ENCODE peak calls at places on chromosome 21, in five cellular contexts. One of them, this sample, is unnamed.

GRCh38 chr21:39724944-39725343 is 20.0 kb upstream of the IGSF5 start:
- DNase-seq in IMR-90: no peak
- DNase-seq in neural crest cell: no peak
- DNase-seq in esophagus squamous epithelium: no peak
- DNase-seq in stomach: no peak
- DNase-seq in this sample: no peak

GRCh38 chr21:14453339-14453738 is 70.4 kb upstream of the HSPA13 start:
- DNase-seq in IMR-90: no peak
- DNase-seq in neural crest cell: no peak
- DNase-seq in esophagus squamous epithelium: no peak
- DNase-seq in stomach: no peak
- DNase-seq in this sample: no peak

GRCh38 chr21:42306366-42307035 is 8.7 kb downstream of the TFF3 start:
- DNase-seq in IMR-90: no peak
- DNase-seq in neural crest cell: no peak
- DNase-seq in esophagus squamous epithelium: no peak
- DNase-seq in stomach: peak
- DNase-seq in this sample: no peak

GRCh38 chr21:43361127-43361492 is 65.8 kb downstream of the SIK1 start:
- DNase-seq in IMR-90: peak
- DNase-seq in neural crest cell: no peak
- DNase-seq in esophagus squamous epithelium: no peak
- DNase-seq in stomach: no peak
- DNase-seq in this sample: no peak

GRCh38 chr21:42207426-42207825 is 11.5 kb upstream of the ABCG1 start:
- DNase-seq in IMR-90: no peak
- DNase-seq in neural crest cell: no peak
- DNase-seq in esophagus squamous epithelium: no peak
- DNase-seq in stomach: peak
- DNase-seq in this sample: no peak

GRCh38 chr21:44517175-44517899 is 22.7 kb downstream of the KRTAP10-1 start:
- DNase-seq in IMR-90: peak
- DNase-seq in neural crest cell: no peak
- DNase-seq in esophagus squamous epithelium: no peak
- DNase-seq in stomach: peak
- DNase-seq in this sample: no peak

GRCh38 chr21:42829954-42830353 is 49.4 kb downstream of the WDR4 start:
- DNase-seq in IMR-90: no peak
- DNase-seq in neural crest cell: no peak
- DNase-seq in esophagus squamous epithelium: no peak
- DNase-seq in stomach: no peak
- DNase-seq in this sample: no peak

GRCh38 chr21:44374601-44375280 is 21.3 kb downstream of the TRPM2 start:
- DNase-seq in IMR-90: no peak
- DNase-seq in neural crest cell: no peak
- DNase-seq in esophagus squamous epithelium: no peak
- DNase-seq in stomach: no peak
- DNase-seq in this sample: no peak

DNA sequence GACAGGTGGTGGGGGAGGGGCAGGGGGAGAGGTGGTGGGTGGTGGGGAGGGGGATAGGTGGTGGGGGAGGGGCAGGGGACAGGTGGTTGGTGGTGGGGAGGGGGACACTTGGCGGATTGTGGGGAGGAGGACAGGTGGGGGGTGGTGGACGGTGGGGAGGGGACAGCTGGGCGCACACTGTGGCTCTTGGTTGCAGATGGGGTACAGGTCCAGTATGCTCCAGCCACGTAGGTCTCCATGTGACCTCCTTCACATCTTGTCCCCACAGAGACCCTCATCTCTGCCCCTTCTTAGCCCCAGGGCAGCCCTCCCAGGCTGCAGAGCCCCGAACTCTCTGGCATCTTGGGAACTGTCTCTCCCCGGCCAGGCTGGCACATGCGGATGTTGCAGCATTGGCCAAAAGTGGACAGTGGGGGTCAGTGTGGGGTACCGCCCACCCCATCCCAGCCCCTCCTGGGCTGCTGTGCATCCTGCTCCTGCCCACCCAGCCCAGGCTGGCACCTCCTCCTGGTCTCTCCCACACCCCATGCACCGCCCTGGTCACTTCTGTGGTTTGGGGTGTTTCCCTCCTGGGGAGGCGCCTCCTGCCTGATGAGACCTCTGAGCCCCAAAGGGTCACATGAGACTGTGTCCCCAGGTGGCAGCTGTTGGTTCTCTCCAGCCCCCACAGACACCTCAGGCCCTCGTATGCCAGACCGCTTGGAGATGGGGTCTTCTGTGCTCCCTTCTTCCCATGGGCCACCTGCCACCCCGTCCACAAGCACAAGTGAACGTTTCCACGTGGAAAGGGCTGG is 7.6 kb upstream of the SLC19A1 start:
- DNase-seq in IMR-90: no peak
- DNase-seq in neural crest cell: no peak
- DNase-seq in esophagus squamous epithelium: no peak
- DNase-seq in stomach: no peak
- DNase-seq in this sample: no peak
- TF ChIP-seq CTCF in IMR-90: no peak
- TF ChIP-seq CTCF in neural crest cell: no peak
- TF ChIP-seq CTCF in esophagus squamous epithelium: no peak
- TF ChIP-seq CTCF in stomach: no peak
- TF ChIP-seq CTCF in this sample: no peak

GRCh38 chr21:36104306-36105300 is 30.3 kb upstream of the CBR3 start:
- DNase-seq in IMR-90: peak
- DNase-seq in neural crest cell: peak
- DNase-seq in esophagus squamous epithelium: no peak
- DNase-seq in stomach: peak
- DNase-seq in this sample: peak
- TF ChIP-seq CTCF in IMR-90: peak
- TF ChIP-seq CTCF in neural crest cell: peak
- TF ChIP-seq CTCF in esophagus squamous epithelium: peak
- TF ChIP-seq CTCF in stomach: no peak
- TF ChIP-seq CTCF in this sample: peak

DNA sequence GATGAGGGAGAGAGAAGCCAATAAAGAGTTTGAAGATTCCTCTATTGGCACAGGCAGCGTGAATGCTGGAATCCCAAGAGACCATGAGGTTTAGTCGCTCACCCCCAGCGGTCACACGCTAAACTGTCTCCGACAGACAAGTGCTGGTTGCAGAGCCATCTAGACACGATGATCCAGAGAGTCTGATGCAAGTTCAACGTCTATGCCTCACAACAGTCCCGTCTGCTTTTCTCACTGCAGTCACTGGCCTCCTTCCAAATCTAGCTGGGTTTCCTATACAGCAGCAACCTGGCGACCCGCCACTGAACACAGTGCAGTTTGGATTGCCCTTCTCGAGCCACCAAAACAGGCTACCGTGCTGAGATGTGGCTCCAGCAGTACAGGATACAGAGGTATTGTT is 98.6 kb upstream of the KRTAP19-8 start:
- DNase-seq in IMR-90: peak
- DNase-seq in neural crest cell: no peak
- DNase-seq in esophagus squamous epithelium: no peak
- DNase-seq in stomach: no peak
- DNase-seq in this sample: no peak
- TF ChIP-seq CTCF in IMR-90: no peak
- TF ChIP-seq CTCF in neural crest cell: no peak
- TF ChIP-seq CTCF in esophagus squamous epithelium: no peak
- TF ChIP-seq CTCF in stomach: no peak
- TF ChIP-seq CTCF in this sample: no peak

DNA sequence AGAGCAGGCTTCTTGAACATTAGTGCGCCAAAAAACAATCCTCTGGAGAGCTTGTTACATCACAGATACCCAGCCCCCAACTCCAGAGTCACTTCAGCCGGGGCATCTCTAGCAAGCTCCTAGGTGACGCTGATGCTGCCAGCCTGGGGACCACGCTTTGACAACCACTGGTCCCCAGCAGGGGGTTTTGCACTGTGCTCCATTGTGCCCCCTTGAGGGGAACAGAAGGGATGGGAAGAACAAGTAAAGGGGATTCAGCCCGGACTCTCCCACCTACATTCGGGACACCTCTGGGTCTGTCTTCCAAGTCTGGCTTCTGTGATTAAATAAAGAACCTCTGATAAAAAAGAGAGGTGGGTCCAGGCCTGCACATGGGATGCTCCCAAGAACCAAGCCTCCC is 60.4 kb downstream of the ATP5PO start:
- DNase-seq in IMR-90: no peak
- DNase-seq in neural crest cell: no peak
- DNase-seq in esophagus squamous epithelium: no peak
- DNase-seq in stomach: no peak
- DNase-seq in this sample: no peak
- TF ChIP-seq CTCF in IMR-90: no peak
- TF ChIP-seq CTCF in neural crest cell: peak
- TF ChIP-seq CTCF in esophagus squamous epithelium: no peak
- TF ChIP-seq CTCF in stomach: no peak
- TF ChIP-seq CTCF in this sample: no peak

GRCh38 chr21:38503588-38503987 is 5.3 kb upstream of the ERG start:
- DNase-seq in IMR-90: peak
- DNase-seq in neural crest cell: no peak
- DNase-seq in esophagus squamous epithelium: no peak
- DNase-seq in stomach: no peak
- DNase-seq in this sample: no peak

GRCh38 chr21:38505654-38506523 is 7.6 kb upstream of the ERG start:
- DNase-seq in IMR-90: peak
- DNase-seq in neural crest cell: peak
- DNase-seq in esophagus squamous epithelium: no peak
- DNase-seq in stomach: no peak
- DNase-seq in this sample: no peak

GRCh38 chr21:38507374-38507942 is 9.2 kb upstream of the ERG start:
- DNase-seq in IMR-90: no peak
- DNase-seq in neural crest cell: no peak
- DNase-seq in esophagus squamous epithelium: no peak
- DNase-seq in stomach: no peak
- DNase-seq in this sample: no peak

GRCh38 chr21:38506606-38507331 is 8.5 kb upstream of the ERG start:
- DNase-seq in IMR-90: no peak
- DNase-seq in neural crest cell: no peak
- DNase-seq in esophagus squamous epithelium: no peak
- DNase-seq in stomach: no peak
- DNase-seq in this sample: no peak

GRCh38 chr21:38504056-38504455 is 5.8 kb upstream of the ERG start:
- DNase-seq in IMR-90: no peak
- DNase-seq in neural crest cell: no peak
- DNase-seq in esophagus squamous epithelium: no peak
- DNase-seq in stomach: no peak
- DNase-seq in this sample: no peak
- TF ChIP-seq CTCF in IMR-90: no peak
- TF ChIP-seq CTCF in neural crest cell: no peak
- TF ChIP-seq CTCF in esophagus squamous epithelium: no peak
- TF ChIP-seq CTCF in stomach: no peak
- TF ChIP-seq CTCF in this sample: no peak

This sample was measured in CD4-positive, alpha-beta T cell.